ENCODE peak calls at places on chromosome 12, in seven cellular contexts. J is stimulated activated CD4-positive, alpha-beta T cell treated with anti-CD3 and anti-CD28 coated beads, Interleukin-12 subunit alpha, Interleukin-12 subunit beta, amount 100 ng/mL, for 4 hours; Y is HAP-1; R is NCI-H1417; D is NCI-H2171; X is hypothalamus; K is body of pancreas. I is an unnamed sample.

GRCh38 chr12:65415826-65416225 is 137.3 kb downstream of the MSRB3 start:
- DNase-seq in J (no peak), R (no peak), D (no peak), X (no peak), Y (no peak), K (no peak), I (no peak)

GRCh38 chr12:3928538-3929220 is 55.5 kb upstream of the PARP11 start:
- DNase-seq in Y (no peak), K (no peak), J (no peak), X (no peak), R (no peak), D (no peak), I (no peak)

GRCh38 chr12:31558521-31558920 is 32.4 kb downstream of the DENND5B start:
- DNase-seq in J (no peak), D (no peak), Y (no peak), K (no peak), R (no peak), X (no peak), I (no peak)

GRCh38 chr12:127025545-127025944 is 1241.4 kb upstream of the TMEM132C start:
- DNase-seq in X (no peak), Y (no peak), J (no peak), K (no peak), R (no peak), D (no peak), I (no peak)

GRCh38 chr12:88153959-88154358 is 11.9 kb downstream of the TMTC3 start:
- DNase-seq in J (no peak), D (no peak), R (no peak), K (no peak), Y (no peak), X (no peak), I (no peak)

GRCh38 chr12:54173066-54173726 is 15.6 kb downstream of the SMUG1 start:
- DNase-seq in D (peak; percentile 84), K (peak; percentile 38), J (peak; percentile 28), X (no peak), Y (peak; percentile 37), R (peak; percentile 68), I (no peak)

GRCh38 chr12:132490481-132491348 is 764 bp downstream of the FBRSL1 start:
- DNase-seq in X (no peak), J (no peak), Y (no peak), D (no peak), K (peak; percentile 59), R (no peak), I (no peak)

GRCh38 chr12:115583591-115583990 is 693.9 kb downstream of the MED13L start:
- DNase-seq in D (no peak), X (no peak), Y (no peak), J (no peak), K (no peak), R (no peak), I (no peak)

GRCh38 chr12:128796439-128797118 is 27.2 kb downstream of the SLC15A4 start:
- DNase-seq in K (no peak), R (no peak), D (no peak), X (no peak), J (no peak), Y (no peak), I (no peak)

GRCh38 chr12:64459388-64460024 is 7.6 kb downstream of the TBK1 start:
- DNase-seq in D (no peak), J (no peak), X (no peak), K (peak; percentile 19), R (no peak), Y (no peak), I (no peak)

GRCh38 chr12:87943666-87944065 is 85.5 kb downstream of the C12orf50 start:
- DNase-seq in Y (no peak), X (no peak), R (no peak), D (no peak), J (no peak), K (peak; percentile 69), I (no peak)

GRCh38 chr12:113299619-113300237 is 35.2 kb downstream of the SLC8B1 start:
- DNase-seq in Y (no peak), R (peak; percentile 31), J (no peak), D (no peak), X (no peak), K (peak; percentile 54), I (no peak)

GRCh38 chr12:79444089-79444488 is 246.7 kb downstream of the PAWR start:
- DNase-seq in X (no peak), D (no peak), K (no peak), R (no peak), J (no peak), Y (no peak), I (no peak)

GRCh38 chr12:3250576-3250975 is 173.4 kb downstream of the TSPAN9 start:
- DNase-seq in R (no peak), Y (no peak), J (no peak), D (no peak), K (no peak), X (no peak), I (no peak)

I was measured in central memory CD8-positive, alpha-beta T cell.